ENCODE peak calls at places on chromosomes 13 and 19, in seven cellular contexts. H, I, O, K, P, M and G are unnamed samples. For H3K9me3, the result is how much of the 10 kb centered on the place peaks cover.

GRCh38 chr13:27125357-27126282 is 46.0 kb downstream of the USP12 start:
- DNase-seq in H (no peak), I (no peak), O (no peak), K (no peak), P (no peak), M (no peak), G (no peak)

GRCh38 chr13:51834581-51835158 is 10.3 kb downstream of the TMEM272 start:
- DNase-seq in H (no peak), I (no peak), O (peak), K (no peak), P (no peak), M (no peak), G (no peak)

GRCh38 chr13:94630858-94631257 is 29.2 kb downstream of the GPR180 start:
- DNase-seq in H (peak), I (no peak), O (no peak), K (no peak), P (no peak), M (no peak), G (no peak)

GRCh38 chr13:39263033-39263432 is 224.8 kb downstream of the NHLRC3 start:
- DNase-seq in H (peak), I (peak), O (peak), K (no peak), P (no peak), M (no peak), G (no peak)

GRCh38 chr13:97944396-97945029 is 9.0 kb upstream of the IPO5 start:
- DNase-seq in H (no peak), I (no peak), O (no peak), K (no peak), P (no peak), M (no peak), G (no peak)

GRCh38 chr13:101916758-101917474 is 464.4 kb downstream of the ITGBL1 start:
- DNase-seq in H (no peak), I (no peak), O (no peak), K (no peak), P (no peak), M (no peak), G (no peak)

GRCh38 chr13:108352599-108352998 is 83.1 kb downstream of the TNFSF13B start:
- DNase-seq in H (no peak), I (no peak), O (no peak), K (no peak), P (no peak), M (no peak), G (no peak)

GRCh38 chr19:944663-945241 is 18.9 kb downstream of the ARID3A start:
- DNase-seq in H (no peak), I (no peak), O (no peak), K (no peak), P (no peak), M (no peak), G (no peak)

GRCh38 chr19:48985711-48986110 is 7.4 kb downstream of the GYS1 start:
- DNase-seq in H (no peak), I (no peak), O (no peak), K (no peak), P (no peak), M (no peak), G (no peak)

GRCh38 chr19:18300930-18301717 is 19.7 kb upstream of the JUND start:
- DNase-seq in H (peak), I (peak), O (no peak), K (no peak), P (peak), M (peak), G (no peak)

GRCh38 chr19:51107406-51108065 is 673 bp downstream of the CTU1 start:
- DNase-seq in H (no peak), I (no peak), O (peak), K (no peak), P (peak), M (no peak), G (no peak)

GRCh38 chr19:53881482-53882390 is at the start of gene PRKCG:
- DNase-seq in H (peak), I (peak), O (peak), K (no peak), P (peak), M (no peak), G (peak)

GRCh38 chr13:80654638-80655249 is 313.8 kb upstream of the SPRY2 start:
- DNase-seq in H (no peak), I (no peak), O (no peak), K (no peak), P (no peak), M (no peak), G (no peak)

DNA sequence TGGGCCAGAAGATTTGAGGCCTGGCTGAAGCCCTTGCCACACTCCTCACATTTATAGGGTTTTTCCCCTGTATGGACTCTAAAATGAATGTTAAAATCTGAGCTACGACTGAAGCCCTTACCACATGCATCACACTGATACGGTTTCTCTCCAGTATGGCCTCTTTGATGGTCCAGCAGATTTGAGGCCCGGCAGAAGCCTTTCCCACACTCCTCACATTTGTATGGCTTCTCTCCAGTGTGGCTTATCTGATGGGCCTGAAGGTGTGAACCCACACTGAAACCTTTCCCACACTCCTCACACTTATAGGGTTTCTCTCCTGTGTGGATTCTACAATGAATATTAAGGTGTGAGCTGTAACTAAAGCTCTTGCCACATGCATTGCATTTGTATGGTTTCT is 21.0 kb downstream of the ZNF45 start:
- DNase-seq in H (no peak), I (peak), O (no peak), K (no peak), P (no peak), M (no peak), G (no peak)
- H3K9me3 ChIP-seq in H (half or more), I (half or more), O (half or more), K (under half), P (half or more), M (half or more), G (under half)

GRCh38 chr13:18992791-18993190 is 188.8 kb downstream of the TUBA3C start:
- DNase-seq in H (peak), I (no peak), O (no peak), K (no peak), P (no peak), M (no peak), G (no peak)
- H3K9me3 ChIP-seq in H (under half), I (under half), O (half or more), K (half or more), P (under half), M (under half), G (under half)

GRCh38 chr19:20124879-20125278 is 42.1 kb upstream of the ZNF486 start:
- DNase-seq in H (no peak), I (no peak), O (no peak), K (no peak), P (no peak), M (no peak), G (no peak)
- H3K9me3 ChIP-seq in H (under half), I (under half), O (under half), K (under half), P (under half), M (under half), G (under half)

GRCh38 chr19:8811315-8812172 is 20.6 kb downstream of the ZNF558 start:
- DNase-seq in H (no peak), I (peak), O (no peak), K (no peak), P (no peak), M (no peak), G (no peak)
- H3K9me3 ChIP-seq in H (half or more), I (half or more), O (half or more), K (half or more), P (half or more), M (half or more), G (half or more)

GRCh38 chr19:58128041-58128685 is 22.4 kb downstream of the ZNF329 start:
- DNase-seq in H (no peak), I (peak), O (no peak), K (no peak), P (no peak), M (no peak), G (no peak)

GRCh38 chr19:58123354-58123753 is 25.3 kb upstream of the ZSCAN18 start:
- DNase-seq in H (no peak), I (no peak), O (no peak), K (no peak), P (no peak), M (no peak), G (no peak)

GRCh38 chr19:58134244-58134643 is 16.3 kb downstream of the ZNF329 start:
- DNase-seq in H (no peak), I (no peak), O (no peak), K (no peak), P (no peak), M (no peak), G (no peak)

DNA sequence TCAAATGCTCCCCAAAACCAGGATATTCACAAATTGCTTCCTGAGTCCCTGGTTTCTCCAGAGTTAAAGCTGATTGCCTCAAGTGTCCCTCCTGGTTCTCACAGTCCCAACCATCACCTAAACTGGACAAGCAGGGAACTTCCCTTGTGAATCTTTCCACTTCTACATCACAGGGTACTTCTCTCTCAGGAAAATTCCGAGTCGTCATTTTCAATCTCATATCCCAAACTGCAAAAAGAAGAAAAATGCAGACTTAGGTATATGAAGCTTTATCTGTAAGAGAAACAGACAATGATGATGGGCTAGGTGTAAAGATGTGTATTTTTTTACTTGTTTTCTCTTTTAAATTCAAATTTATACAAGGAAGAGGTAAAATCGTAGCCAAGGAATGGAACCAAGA is 21.3 kb downstream of the ZNF329 start:
- DNase-seq in H (no peak), I (no peak), O (no peak), K (no peak), P (no peak), M (no peak), G (no peak)
- H3K9me3 ChIP-seq in H (half or more), I (half or more), O (half or more), K (half or more), P (half or more), M (half or more), G (half or more)

GRCh38 chr19:14957464-14957863 is 16.2 kb downstream of the OR7C2 start:
- DNase-seq in H (no peak), I (no peak), O (no peak), K (no peak), P (no peak), M (no peak), G (no peak)

GRCh38 chr19:14959263-14959662 is 18.0 kb downstream of the OR7C2 start:
- DNase-seq in H (no peak), I (no peak), O (no peak), K (no peak), P (no peak), M (no peak), G (no peak)

GRCh38 chr19:14961956-14962685 is 17.5 kb downstream of the SLC1A6 start:
- DNase-seq in H (no peak), I (no peak), O (no peak), K (no peak), P (no peak), M (no peak), G (no peak)
- H3K9me3 ChIP-seq in H (under half), I (under half), O (under half), K (under half), P (under half), M (under half), G (under half)

GRCh38 chr19:23482829-23483228 is 87.6 kb upstream of the ZNF91 start:
- DNase-seq in H (no peak), I (no peak), O (no peak), K (no peak), P (no peak), M (no peak), G (no peak)
- H3K9me3 ChIP-seq in H (under half), I (under half), O (under half), K (under half), P (under half), M (under half), G (under half)

GRCh38 chr19:56838930-56839664 is 1.4 kb downstream of the PEG3 start:
- DNase-seq in H (peak), I (peak), O (no peak), K (no peak), P (peak), M (peak), G (no peak)
- H3K9me3 ChIP-seq in H (under half), I (half or more), O (half or more), K (half or more), P (under half), M (under half), G (under half)

GRCh38 chr19:57776764-57777296 is 7.4 kb downstream of the ZNF586 start:
- DNase-seq in H (no peak), I (no peak), O (no peak), K (no peak), P (no peak), M (no peak), G (no peak)
- H3K9me3 ChIP-seq in H (under half), I (half or more), O (under half), K (half or more), P (under half), M (under half), G (half or more)

GRCh38 chr19:11902228-11902627 is 14.6 kb downstream of the ZNF69 start:
- DNase-seq in H (no peak), I (no peak), O (no peak), K (no peak), P (no peak), M (no peak), G (no peak)
- H3K9me3 ChIP-seq in H (half or more), I (under half), O (half or more), K (half or more), P (under half), M (half or more), G (under half)